ENCODE peak calls at places on chromosome 11, in five cellular contexts. N, Q, W, S and Z are unnamed samples.

GRCh38 chr11:103601230-103601846 is 435.1 kb upstream of the DDI1 start:
- DNase-seq in S (peak), W (peak), Q (peak), N (no peak), Z (no peak)

GRCh38 chr11:19691815-19692214 is 20.8 kb upstream of the NAV2 start:
- DNase-seq in W (no peak), S (no peak), Q (no peak), N (no peak), Z (no peak)

GRCh38 chr11:67119577-67120391 is 721 bp downstream of the KDM2A start:
- DNase-seq in S (no peak), N (no peak), Q (peak), W (no peak), Z (no peak)

GRCh38 chr11:23021287-23021863 is 161.1 kb upstream of the CCDC179 start:
- DNase-seq in Q (peak), W (peak), N (no peak), S (peak), Z (no peak)

GRCh38 chr11:104001474-104001873 is 35.0 kb upstream of the DDI1 start:
- DNase-seq in N (no peak), Q (no peak), W (no peak), S (no peak), Z (no peak)

GRCh38 chr11:19800714-19801519 is 88.3 kb downstream of the NAV2 start:
- DNase-seq in Q (peak), S (no peak), W (no peak), N (no peak), Z (no peak)

GRCh38 chr11:27468209-27468608 is 4.4 kb downstream of the LGR4 start:
- DNase-seq in W (no peak), S (no peak), Q (no peak), N (no peak), Z (no peak)

GRCh38 chr11:13031349-13031748 is 22.2 kb downstream of the RASSF10 start:
- DNase-seq in S (no peak), N (no peak), W (no peak), Q (no peak), Z (no peak)

GRCh38 chr11:65130631-65131416 is 3.5 kb downstream of the SYVN1 start:
- DNase-seq in W (no peak), Q (no peak), N (no peak), S (no peak), Z (no peak)

GRCh38 chr11:36512016-36512415 is 1.9 kb upstream of the TRAF6 start:
- DNase-seq in S (no peak), Q (no peak), W (peak), N (no peak), Z (no peak)

GRCh38 chr11:72380132-72380503 is 54.2 kb downstream of the CLPB start:
- DNase-seq in W (no peak), S (no peak), Q (no peak), N (no peak), Z (no peak)

GRCh38 chr11:67117667-67118058 is 1.4 kb upstream of the KDM2A start:
- DNase-seq in W (no peak), N (no peak), S (no peak), Q (peak), Z (no peak)

GRCh38 chr11:75477614-75477935 is 44.6 kb upstream of the KLHL35 start:
- DNase-seq in W (no peak), N (no peak), S (no peak), Q (no peak), Z (no peak)

GRCh38 chr11:119839504-119840133 is 110.6 kb upstream of the NECTIN1 start:
- DNase-seq in W (no peak), Q (no peak), N (no peak), S (no peak), Z (no peak)

GRCh38 chr11:8650401-8650990 is 32.0 kb downstream of the TRIM66 start:
- DNase-seq in Q (no peak), S (no peak), W (no peak), N (no peak), Z (no peak)

GRCh38 chr11:12994476-12994875 is 14.6 kb upstream of the RASSF10 start:
- DNase-seq in N (no peak), S (peak), W (no peak), Q (no peak), Z (no peak)

GRCh38 chr11:67276821-67277230 is 10.6 kb downstream of the GRK2 start:
- DNase-seq in N (no peak), Q (peak), S (peak), W (no peak), Z (no peak)

GRCh38 chr11:123577081-123577598 is 77.3 kb downstream of the SCN3B start:
- DNase-seq in Q (peak), W (peak), N (no peak), S (peak), Z (peak)

GRCh38 chr11:46979358-46979757 is 42.8 kb downstream of the CSTPP1 start:
- DNase-seq in N (no peak), Q (no peak), W (no peak), S (no peak), Z (no peak)

GRCh38 chr11:46976182-46976854 is 39.8 kb downstream of the CSTPP1 start:
- DNase-seq in S (no peak), N (peak), Q (no peak), W (no peak), Z (no peak)

GRCh38 chr11:46977940-46978595 is 41.5 kb downstream of the CSTPP1 start:
- DNase-seq in Q (no peak), W (peak), N (no peak), S (no peak), Z (no peak)

GRCh38 chr11:46981429-46981828 is 44.9 kb downstream of the CSTPP1 start:
- DNase-seq in Q (no peak), S (no peak), N (no peak), W (no peak), Z (no peak)

GRCh38 chr11:46977038-46977818 is 40.7 kb downstream of the CSTPP1 start:
- DNase-seq in S (no peak), N (no peak), W (peak), Q (peak), Z (no peak)
- TF ChIP-seq ATF3 in S (no peak), N (no peak), W (no peak), Q (no peak), Z (no peak)

GRCh38 chr11:94142308-94143277 is 14.0 kb downstream of the PANX1 start:
- DNase-seq in Q (no peak), N (no peak), S (no peak), W (peak), Z (no peak)

GRCh38 chr11:94145431-94145830 is 16.8 kb downstream of the PANX1 start:
- DNase-seq in N (no peak), Q (no peak), S (no peak), W (no peak), Z (no peak)

GRCh38 chr11:94144664-94145063 is 16.0 kb downstream of the PANX1 start:
- DNase-seq in S (no peak), W (no peak), Q (no peak), N (no peak), Z (no peak)

GRCh38 chr11:94145916-94146315 is 17.3 kb downstream of the PANX1 start:
- DNase-seq in W (no peak), S (no peak), Q (no peak), N (no peak), Z (no peak)

GRCh38 chr11:94144233-94144632 is 15.6 kb downstream of the PANX1 start:
- DNase-seq in Q (no peak), S (no peak), N (no peak), W (no peak), Z (no peak)
- TF ChIP-seq ATF3 in Q (no peak), S (no peak), N (no peak), W (no peak), Z (no peak)

GRCh38 chr11:44067266-44067665 is 1.2 kb downstream of the ACCS start:
- DNase-seq in W (no peak), Q (no peak), S (no peak), N (no peak), Z (no peak)

GRCh38 chr11:44068180-44068579 is 2.1 kb downstream of the ACCS start:
- DNase-seq in N (no peak), Q (no peak), S (no peak), W (no peak), Z (no peak)

GRCh38 chr11:44065851-44066731 is at the start of gene ACCS:
- DNase-seq in N (peak), S (peak), Q (peak), W (peak), Z (peak)

GRCh38 chr11:44065161-44065571 is 904 bp upstream of the ACCS start:
- DNase-seq in W (no peak), N (no peak), Q (no peak), S (no peak), Z (no peak)

DNA sequence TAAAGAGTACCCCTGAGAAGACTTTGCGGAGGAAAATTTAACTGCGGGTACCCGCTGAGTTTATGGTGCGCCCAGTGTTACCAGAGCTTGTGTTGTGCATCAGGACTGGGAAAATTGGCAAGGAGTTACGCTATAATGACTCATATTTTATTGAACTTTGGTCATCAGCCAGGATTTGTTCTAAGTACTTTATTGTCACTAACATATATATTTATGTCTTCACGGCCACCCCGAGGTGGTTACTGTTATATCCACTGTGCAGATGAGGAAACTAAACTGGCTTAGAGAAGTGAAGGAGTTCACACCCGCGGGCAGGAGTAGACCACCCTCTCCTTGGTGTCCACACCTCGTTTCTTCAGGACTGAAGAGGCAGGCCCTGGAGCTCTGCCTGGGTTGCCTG is 662 bp downstream of the ACCS start:
- DNase-seq in S (peak), W (no peak), N (no peak), Q (no peak), Z (peak)
- TF ChIP-seq ATF3 in S (no peak), W (no peak), N (no peak), Q (no peak), Z (no peak)

DNA sequence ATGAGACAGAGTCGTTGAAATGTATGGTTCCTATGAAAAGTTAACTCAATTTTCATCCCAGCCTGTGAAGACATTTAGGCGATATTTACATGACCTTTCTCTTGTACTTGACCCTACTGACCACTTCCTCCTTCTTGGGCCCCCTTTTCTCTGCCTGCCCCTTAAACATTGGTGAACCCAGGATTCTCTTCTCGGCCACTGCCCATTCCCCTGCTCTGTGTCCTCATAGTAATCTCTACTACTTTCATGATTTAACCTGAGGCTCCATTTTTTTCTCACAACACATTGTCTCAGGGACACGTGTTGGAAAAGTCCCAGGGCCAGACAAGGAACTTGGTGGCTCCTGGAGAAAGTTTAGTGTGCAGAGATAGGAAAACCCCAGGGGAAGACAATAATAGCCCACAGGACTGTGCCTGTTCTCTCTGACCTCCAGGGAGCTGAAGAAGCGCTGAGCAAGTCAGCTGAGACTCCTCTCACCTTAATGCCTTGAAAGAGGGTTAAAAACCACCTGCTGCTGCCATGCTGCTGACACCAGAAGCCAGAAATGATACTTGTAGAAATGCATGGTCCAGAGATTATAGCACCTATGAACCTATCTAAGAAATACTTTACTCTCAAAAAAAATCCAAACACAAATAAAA is 42.5 kb upstream of the SPATA19 start:
- DNase-seq in N (peak), Q (no peak), W (no peak), S (no peak), Z (no peak)
- TF ChIP-seq ATF3 in N (no peak), Q (no peak), W (no peak), S (no peak), Z (no peak)

GRCh38 chr11:115676768-115677167 is 172.6 kb upstream of the CADM1 start:
- DNase-seq in S (no peak), Q (no peak), W (no peak), N (no peak), Z (no peak)

GRCh38 chr11:115674176-115674575 is 170.0 kb upstream of the CADM1 start:
- DNase-seq in N (no peak), Q (no peak), W (no peak), S (no peak), Z (no peak)

GRCh38 chr11:115677190-115677589 is 173.0 kb upstream of the CADM1 start:
- DNase-seq in N (no peak), W (no peak), Q (no peak), S (no peak), Z (no peak)

GRCh38 chr11:115674831-115675230 is 170.6 kb upstream of the CADM1 start:
- DNase-seq in W (no peak), S (no peak), N (no peak), Q (no peak), Z (no peak)

DNA sequence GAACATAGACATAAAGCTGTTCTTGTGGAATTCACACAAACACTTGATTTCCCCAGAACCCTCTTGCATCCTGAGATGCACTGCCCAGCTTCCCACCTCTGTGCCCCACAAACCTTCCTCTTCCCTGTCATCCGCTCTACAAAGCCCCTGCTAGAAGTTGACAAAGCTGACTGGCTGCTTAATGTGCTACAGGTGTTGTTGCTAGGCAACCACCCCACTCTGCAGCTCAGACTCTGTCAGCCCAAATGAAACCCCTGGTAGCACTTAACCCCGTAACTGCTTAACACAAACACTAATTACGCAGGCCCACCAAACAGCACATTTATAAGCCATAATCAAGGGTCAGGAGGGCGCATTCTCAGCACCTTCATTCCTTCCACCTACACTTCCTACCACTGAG is 172.0 kb upstream of the CADM1 start:
- DNase-seq in Q (no peak), W (no peak), N (no peak), S (no peak), Z (no peak)
- TF ChIP-seq ATF3 in Q (no peak), W (no peak), N (no peak), S (no peak), Z (no peak)

GRCh38 chr11:30143098-30143705 is 87.6 kb upstream of the FSHB start:
- DNase-seq in W (peak), S (peak), N (peak), Q (no peak), Z (peak)
- TF ChIP-seq ATF3 in W (no peak), S (no peak), N (no peak), Q (no peak), Z (no peak)

GRCh38 chr11:612961-613300 is 2.8 kb downstream of the IRF7 start:
- DNase-seq in N (no peak), S (no peak), W (no peak), Q (no peak), Z (no peak)

GRCh38 chr11:611001-611996 is 4.5 kb downstream of the IRF7 start:
- DNase-seq in W (no peak), N (no peak), Q (no peak), S (no peak), Z (no peak)

GRCh38 chr11:614091-614582 is 1.6 kb downstream of the IRF7 start:
- DNase-seq in N (no peak), Q (no peak), W (no peak), S (no peak), Z (no peak)

GRCh38 chr11:613369-613968 is 2.3 kb downstream of the IRF7 start:
- DNase-seq in Q (peak), W (no peak), S (peak), N (no peak), Z (peak)

GRCh38 chr11:612201-612960 is 3.4 kb downstream of the IRF7 start:
- DNase-seq in N (no peak), Q (no peak), W (peak), S (no peak), Z (peak)
- TF ChIP-seq ATF3 in N (no peak), Q (no peak), W (no peak), S (no peak), Z (no peak)

GRCh38 chr11:61161190-61162091 is at the start of gene VPS37C:
- DNase-seq in Q (peak), W (peak), S (peak), N (peak), Z (peak)
- TF ChIP-seq ATF3 in Q (no peak), W (no peak), S (no peak), N (peak), Z (no peak)

DNA sequence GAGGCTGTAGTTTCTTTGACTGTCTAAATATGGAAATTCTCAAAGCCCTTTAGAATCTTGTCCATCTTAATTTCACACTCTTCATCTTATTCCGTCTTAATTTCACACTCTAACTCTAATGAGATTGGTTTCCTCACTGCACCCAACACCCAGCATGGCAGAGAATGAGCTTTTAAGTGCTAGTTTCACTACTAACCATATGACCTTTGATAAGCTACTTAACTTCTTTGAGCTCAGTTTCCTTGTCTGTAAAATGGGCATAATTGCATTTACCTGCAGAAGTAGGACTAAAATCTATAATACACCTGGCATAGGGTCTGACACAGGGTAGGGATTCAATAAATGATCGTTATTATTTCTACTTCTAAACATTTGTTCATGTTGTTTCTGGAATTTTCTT is 30.4 kb downstream of the TBCEL start:
- DNase-seq in S (no peak), N (no peak), Q (no peak), W (no peak), Z (no peak)
- TF ChIP-seq ATF3 in S (no peak), N (no peak), Q (no peak), W (no peak), Z (no peak)

GRCh38 chr11:132020001-132020400 is 649.6 kb downstream of the NTM start:
- DNase-seq in W (no peak), Q (no peak), N (no peak), S (no peak), Z (no peak)
- TF ChIP-seq ATF3 in W (no peak), Q (no peak), N (no peak), S (no peak), Z (no peak)